ENCODE peak calls at places on chromosomes 7 and 10, in six cellular contexts. V is COR-L47, T is kidney tubule cell, U is left lung, B is mesothelial cell of epicardium, E is GM12892. K is an unnamed sample.

GRCh38 chr7:127683776-127684681 is 32.0 kb downstream of the SND1 start:
- DNase-seq in V (peak), T (no peak), U (no peak), B (no peak), E (no peak), K (peak)

GRCh38 chr7:68420342-68420750 is 1177.9 kb upstream of the AUTS2 start:
- DNase-seq in V (no peak), T (no peak), U (no peak), B (no peak), E (no peak), K (no peak)

GRCh38 chr10:76072384-76072783 is 641.0 kb downstream of the LRMDA start:
- DNase-seq in V (no peak), T (no peak), U (no peak), B (no peak), E (no peak), K (no peak)

GRCh38 chr7:127938588-127938987 is 92.6 kb downstream of the LRRC4 start:
- DNase-seq in V (no peak), T (peak), U (no peak), B (no peak), E (no peak), K (no peak)

GRCh38 chr10:70582793-70583700 is 19.5 kb downstream of the PRF1 start:
- DNase-seq in V (no peak), T (no peak), U (no peak), B (no peak), E (no peak), K (no peak)

GRCh38 chr10:22630229-22631174 is 83.9 kb downstream of the PIP4K2A start:
- DNase-seq in V (no peak), T (peak), U (no peak), B (no peak), E (no peak), K (no peak)

GRCh38 chr7:47217570-47218360 is 364.1 kb downstream of the TNS3 start:
- DNase-seq in V (no peak), T (no peak), U (no peak), B (no peak), E (no peak), K (no peak)

GRCh38 chr10:59595584-59595983 is 114.1 kb downstream of the SLC16A9 start:
- DNase-seq in V (peak), T (no peak), U (no peak), B (no peak), E (no peak), K (no peak)

GRCh38 chr10:91354686-91355085 is 55.5 kb upstream of the HECTD2 start:
- DNase-seq in V (no peak), T (no peak), U (no peak), B (no peak), E (no peak), K (no peak)

GRCh38 chr7:116172353-116172752 is 38.0 kb upstream of the TES start:
- DNase-seq in V (no peak), T (no peak), U (no peak), B (no peak), E (no peak), K (no peak)

GRCh38 chr10:19063991-19064390 is 15.4 kb downstream of the MALRD1 start:
- DNase-seq in V (no peak), T (no peak), U (no peak), B (no peak), E (no peak), K (no peak)

GRCh38 chr10:86266446-86267242 is 100.0 kb downstream of the GRID1 start:
- DNase-seq in V (no peak), T (no peak), U (no peak), B (no peak), E (no peak), K (no peak)

GRCh38 chr7:121406-121805 is 71.0 kb upstream of the FAM20C start:
- DNase-seq in V (no peak), T (no peak), U (no peak), B (no peak), E (no peak), K (no peak)

GRCh38 chr10:17009228-17009700 is 120.3 kb downstream of the CUBN start:
- DNase-seq in V (no peak), T (peak), U (no peak), B (no peak), E (no peak), K (no peak)

GRCh38 chr10:11335881-11336430 is 275.5 kb downstream of the USP6NL start:
- DNase-seq in V (no peak), T (no peak), U (peak), B (no peak), E (no peak), K (no peak)

GRCh38 chr7:5397657-5398237 is 25.9 kb downstream of the TNRC18 start:
- DNase-seq in V (no peak), T (no peak), U (no peak), B (no peak), E (peak), K (no peak)

GRCh38 chr10:3745582-3745981 is 39.4 kb downstream of the KLF6 start:
- DNase-seq in V (peak), T (no peak), U (no peak), B (no peak), E (no peak), K (no peak)

GRCh38 chr7:138006106-138006505 is 4.2 kb upstream of the CREB3L2 start:
- DNase-seq in V (no peak), T (no peak), U (no peak), B (no peak), E (no peak), K (no peak)

GRCh38 chr7:22452142-22452763 is 47.7 kb downstream of the STEAP1B start:
- DNase-seq in V (no peak), T (peak), U (peak), B (peak), E (no peak), K (no peak)

GRCh38 chr7:155807013-155807804 is 5.1 kb downstream of the SHH start:
- DNase-seq in V (no peak), T (peak), U (peak), B (no peak), E (no peak), K (no peak)

GRCh38 chr7:8379264-8379663 is 54.1 kb upstream of the NXPH1 start:
- DNase-seq in V (peak), T (no peak), U (no peak), B (no peak), E (no peak), K (peak)

GRCh38 chr7:18976715-18977466 is 140.5 kb downstream of the TWIST1 start:
- DNase-seq in V (no peak), T (no peak), U (no peak), B (no peak), E (no peak), K (no peak)